ENCODE peak calls at places on chromosomes 4 and X, in nine cellular contexts. One of them, this sample, is unnamed.

GRCh38 chr4:29131304-29131703 is 1588.9 kb upstream of the PCDH7 start:
- DNase-seq in activated gamma-delta T cell treated with Interleukin-2 at 50 U/mL for 16 hours: no peak
- DNase-seq in Calu3: no peak
- DNase-seq in progenitor cell of endocrine pancreas: no peak
- DNase-seq in ELF-1: no peak
- DNase-seq in dermis blood vessel endothelial cell: no peak
- DNase-seq in M059J: peak
- DNase-seq in activated CD4-positive, alpha-beta memory T cell treated with anti-CD3 and anti-CD28 coated beads, Interleukin-2, amount 10 ng/mL, durations not matched to agents 7 days and 5 days: no peak
- DNase-seq in HS-27A: no peak
- DNase-seq in this sample: no peak

GRCh38 chrX:70132244-70132643 is 1.0 kb upstream of the IGBP1 start:
- DNase-seq in activated gamma-delta T cell treated with Interleukin-2 at 50 U/mL for 16 hours: no peak
- DNase-seq in Calu3: no peak
- DNase-seq in progenitor cell of endocrine pancreas: no peak
- DNase-seq in ELF-1: no peak
- DNase-seq in dermis blood vessel endothelial cell: no peak
- DNase-seq in M059J: peak
- DNase-seq in activated CD4-positive, alpha-beta memory T cell treated with anti-CD3 and anti-CD28 coated beads, Interleukin-2, amount 10 ng/mL, durations not matched to agents 7 days and 5 days: no peak
- DNase-seq in HS-27A: no peak
- DNase-seq in this sample: no peak

GRCh38 chr4:180449395-180449956 is 1793.7 kb upstream of the TENM3 start:
- DNase-seq in activated gamma-delta T cell treated with Interleukin-2 at 50 U/mL for 16 hours: no peak
- DNase-seq in Calu3: peak
- DNase-seq in progenitor cell of endocrine pancreas: no peak
- DNase-seq in ELF-1: peak
- DNase-seq in dermis blood vessel endothelial cell: no peak
- DNase-seq in M059J: peak
- DNase-seq in activated CD4-positive, alpha-beta memory T cell treated with anti-CD3 and anti-CD28 coated beads, Interleukin-2, amount 10 ng/mL, durations not matched to agents 7 days and 5 days: no peak
- DNase-seq in HS-27A: no peak
- DNase-seq in this sample: peak

GRCh38 chrX:78796916-78797315 is 49.4 kb downstream of the LPAR4 start:
- DNase-seq in activated gamma-delta T cell treated with Interleukin-2 at 50 U/mL for 16 hours: no peak
- DNase-seq in Calu3: no peak
- DNase-seq in progenitor cell of endocrine pancreas: no peak
- DNase-seq in ELF-1: no peak
- DNase-seq in dermis blood vessel endothelial cell: no peak
- DNase-seq in M059J: no peak
- DNase-seq in activated CD4-positive, alpha-beta memory T cell treated with anti-CD3 and anti-CD28 coated beads, Interleukin-2, amount 10 ng/mL, durations not matched to agents 7 days and 5 days: no peak
- DNase-seq in HS-27A: no peak
- DNase-seq in this sample: no peak

GRCh38 chr4:84563002-84563401 is 19.9 kb upstream of the CDS1 start:
- DNase-seq in activated gamma-delta T cell treated with Interleukin-2 at 50 U/mL for 16 hours: no peak
- DNase-seq in Calu3: no peak
- DNase-seq in progenitor cell of endocrine pancreas: no peak
- DNase-seq in ELF-1: no peak
- DNase-seq in dermis blood vessel endothelial cell: no peak
- DNase-seq in M059J: no peak
- DNase-seq in activated CD4-positive, alpha-beta memory T cell treated with anti-CD3 and anti-CD28 coated beads, Interleukin-2, amount 10 ng/mL, durations not matched to agents 7 days and 5 days: no peak
- DNase-seq in HS-27A: no peak
- DNase-seq in this sample: no peak

GRCh38 chr4:155666701-155667537 is at the start of gene GUCY1A1:
- DNase-seq in activated gamma-delta T cell treated with Interleukin-2 at 50 U/mL for 16 hours: peak
- DNase-seq in Calu3: peak
- DNase-seq in progenitor cell of endocrine pancreas: peak
- DNase-seq in ELF-1: peak
- DNase-seq in dermis blood vessel endothelial cell: peak
- DNase-seq in M059J: peak
- DNase-seq in activated CD4-positive, alpha-beta memory T cell treated with anti-CD3 and anti-CD28 coated beads, Interleukin-2, amount 10 ng/mL, durations not matched to agents 7 days and 5 days: peak
- DNase-seq in HS-27A: no peak
- DNase-seq in this sample: peak

GRCh38 chr4:186942745-186943606 is 219.3 kb upstream of the FAT1 start:
- DNase-seq in activated gamma-delta T cell treated with Interleukin-2 at 50 U/mL for 16 hours: no peak
- DNase-seq in Calu3: no peak
- DNase-seq in progenitor cell of endocrine pancreas: no peak
- DNase-seq in ELF-1: no peak
- DNase-seq in dermis blood vessel endothelial cell: no peak
- DNase-seq in M059J: peak
- DNase-seq in activated CD4-positive, alpha-beta memory T cell treated with anti-CD3 and anti-CD28 coated beads, Interleukin-2, amount 10 ng/mL, durations not matched to agents 7 days and 5 days: no peak
- DNase-seq in HS-27A: no peak
- DNase-seq in this sample: no peak

GRCh38 chrX:145816607-145817298 is 876 bp upstream of the SLITRK2 start:
- DNase-seq in activated gamma-delta T cell treated with Interleukin-2 at 50 U/mL for 16 hours: no peak
- DNase-seq in Calu3: no peak
- DNase-seq in progenitor cell of endocrine pancreas: no peak
- DNase-seq in ELF-1: peak
- DNase-seq in dermis blood vessel endothelial cell: no peak
- DNase-seq in M059J: no peak
- DNase-seq in activated CD4-positive, alpha-beta memory T cell treated with anti-CD3 and anti-CD28 coated beads, Interleukin-2, amount 10 ng/mL, durations not matched to agents 7 days and 5 days: no peak
- DNase-seq in HS-27A: no peak
- DNase-seq in this sample: no peak

GRCh38 chr4:123495530-123495929 is 98.9 kb downstream of the SPRY1 start:
- DNase-seq in activated gamma-delta T cell treated with Interleukin-2 at 50 U/mL for 16 hours: no peak
- DNase-seq in Calu3: no peak
- DNase-seq in progenitor cell of endocrine pancreas: no peak
- DNase-seq in ELF-1: no peak
- DNase-seq in dermis blood vessel endothelial cell: no peak
- DNase-seq in M059J: no peak
- DNase-seq in activated CD4-positive, alpha-beta memory T cell treated with anti-CD3 and anti-CD28 coated beads, Interleukin-2, amount 10 ng/mL, durations not matched to agents 7 days and 5 days: no peak
- DNase-seq in HS-27A: no peak
- DNase-seq in this sample: no peak

GRCh38 chr4:36399762-36400353 is 118.4 kb downstream of the DTHD1 start:
- DNase-seq in activated gamma-delta T cell treated with Interleukin-2 at 50 U/mL for 16 hours: peak
- DNase-seq in Calu3: peak
- DNase-seq in progenitor cell of endocrine pancreas: no peak
- DNase-seq in ELF-1: no peak
- DNase-seq in dermis blood vessel endothelial cell: no peak
- DNase-seq in M059J: no peak
- DNase-seq in activated CD4-positive, alpha-beta memory T cell treated with anti-CD3 and anti-CD28 coated beads, Interleukin-2, amount 10 ng/mL, durations not matched to agents 7 days and 5 days: peak
- DNase-seq in HS-27A: no peak
- DNase-seq in this sample: no peak

GRCh38 chr4:177759714-177760113 is 317.5 kb upstream of the AGA start:
- DNase-seq in activated gamma-delta T cell treated with Interleukin-2 at 50 U/mL for 16 hours: no peak
- DNase-seq in Calu3: no peak
- DNase-seq in progenitor cell of endocrine pancreas: no peak
- DNase-seq in ELF-1: no peak
- DNase-seq in dermis blood vessel endothelial cell: no peak
- DNase-seq in M059J: no peak
- DNase-seq in activated CD4-positive, alpha-beta memory T cell treated with anti-CD3 and anti-CD28 coated beads, Interleukin-2, amount 10 ng/mL, durations not matched to agents 7 days and 5 days: no peak
- DNase-seq in HS-27A: no peak
- DNase-seq in this sample: no peak

GRCh38 chr4:80305466-80305865 is 30.1 kb upstream of the CFAP299 start:
- DNase-seq in activated gamma-delta T cell treated with Interleukin-2 at 50 U/mL for 16 hours: no peak
- DNase-seq in Calu3: no peak
- DNase-seq in progenitor cell of endocrine pancreas: no peak
- DNase-seq in ELF-1: no peak
- DNase-seq in dermis blood vessel endothelial cell: no peak
- DNase-seq in M059J: peak
- DNase-seq in activated CD4-positive, alpha-beta memory T cell treated with anti-CD3 and anti-CD28 coated beads, Interleukin-2, amount 10 ng/mL, durations not matched to agents 7 days and 5 days: no peak
- DNase-seq in HS-27A: no peak
- DNase-seq in this sample: no peak

GRCh38 chr4:3248811-3249661 is at the start of gene MSANTD1:
- DNase-seq in activated gamma-delta T cell treated with Interleukin-2 at 50 U/mL for 16 hours: no peak
- DNase-seq in Calu3: no peak
- DNase-seq in progenitor cell of endocrine pancreas: no peak
- DNase-seq in ELF-1: peak
- DNase-seq in dermis blood vessel endothelial cell: peak
- DNase-seq in M059J: peak
- DNase-seq in activated CD4-positive, alpha-beta memory T cell treated with anti-CD3 and anti-CD28 coated beads, Interleukin-2, amount 10 ng/mL, durations not matched to agents 7 days and 5 days: no peak
- DNase-seq in HS-27A: no peak
- DNase-seq in this sample: no peak

GRCh38 chr4:18366136-18366535 is 344.6 kb upstream of the LCORL start:
- DNase-seq in activated gamma-delta T cell treated with Interleukin-2 at 50 U/mL for 16 hours: no peak
- DNase-seq in Calu3: no peak
- DNase-seq in progenitor cell of endocrine pancreas: no peak
- DNase-seq in ELF-1: peak
- DNase-seq in dermis blood vessel endothelial cell: no peak
- DNase-seq in M059J: no peak
- DNase-seq in activated CD4-positive, alpha-beta memory T cell treated with anti-CD3 and anti-CD28 coated beads, Interleukin-2, amount 10 ng/mL, durations not matched to agents 7 days and 5 days: no peak
- DNase-seq in HS-27A: no peak
- DNase-seq in this sample: no peak

GRCh38 chrX:51281758-51282318 is 50.8 kb upstream of the NUDT10 start:
- DNase-seq in activated gamma-delta T cell treated with Interleukin-2 at 50 U/mL for 16 hours: no peak
- DNase-seq in Calu3: no peak
- DNase-seq in progenitor cell of endocrine pancreas: no peak
- DNase-seq in ELF-1: no peak
- DNase-seq in dermis blood vessel endothelial cell: no peak
- DNase-seq in M059J: no peak
- DNase-seq in activated CD4-positive, alpha-beta memory T cell treated with anti-CD3 and anti-CD28 coated beads, Interleukin-2, amount 10 ng/mL, durations not matched to agents 7 days and 5 days: no peak
- DNase-seq in HS-27A: no peak
- DNase-seq in this sample: no peak

GRCh38 chrX:73214366-73215094 is at the start of gene NAP1L2:
- DNase-seq in activated gamma-delta T cell treated with Interleukin-2 at 50 U/mL for 16 hours: peak
- DNase-seq in Calu3: no peak
- DNase-seq in progenitor cell of endocrine pancreas: no peak
- DNase-seq in ELF-1: peak
- DNase-seq in dermis blood vessel endothelial cell: peak
- DNase-seq in M059J: peak
- DNase-seq in activated CD4-positive, alpha-beta memory T cell treated with anti-CD3 and anti-CD28 coated beads, Interleukin-2, amount 10 ng/mL, durations not matched to agents 7 days and 5 days: peak
- DNase-seq in HS-27A: no peak
- DNase-seq in this sample: no peak